ENCODE peak calls at places on chromosome 10, in ten cellular contexts. L, E, T, K, O, G, U, Z, N and Y are unnamed samples.

GRCh38 chr10:50421026-50421719 is 169.9 kb upstream of the ASAH2 start:
- DNase-seq in T (no peak), Z (no peak), E (peak), K (no peak), U (peak), N (peak), G (no peak), O (peak), L (peak), Y (no peak)

GRCh38 chr10:70193391-70193844 is 23.1 kb upstream of the SAR1A start:
- DNase-seq in Z (no peak), E (no peak), N (no peak), L (peak), O (peak), G (no peak), U (no peak), T (no peak), K (no peak), Y (no peak)

GRCh38 chr10:128083191-128083895 is 42.9 kb downstream of the MKI67 start:
- DNase-seq in N (peak), T (no peak), L (no peak), E (no peak), Z (no peak), G (no peak), U (no peak), O (no peak), K (no peak), Y (no peak)

GRCh38 chr10:117545141-117546019 is 2.8 kb downstream of the EMX2 start:
- DNase-seq in T (no peak), U (no peak), Z (no peak), G (no peak), E (no peak), L (peak), O (no peak), K (no peak), N (no peak), Y (no peak)

GRCh38 chr10:94038024-94038423 is 44.3 kb downstream of the PLCE1 start:
- DNase-seq in K (peak), E (peak), G (no peak), O (peak), N (no peak), T (no peak), L (no peak), Z (no peak), U (peak), Y (no peak)

GRCh38 chr10:113131611-113132330 is 181.7 kb downstream of the TCF7L2 start:
- DNase-seq in N (no peak), E (peak), T (no peak), U (peak), G (no peak), Z (no peak), K (peak), L (peak), O (peak), Y (no peak)

GRCh38 chr10:60733189-60733815 is 45.0 kb upstream of the CDK1 start:
- DNase-seq in Z (no peak), N (peak), U (no peak), T (peak), L (no peak), G (peak), K (no peak), O (peak), E (no peak), Y (peak)

GRCh38 chr10:26890956-26891355 is 30.2 kb upstream of the ABI1 start:
- DNase-seq in K (peak), L (peak), G (peak), U (peak), Z (no peak), T (no peak), N (peak), O (peak), E (peak), Y (no peak)

GRCh38 chr10:97066877-97067555 is 118.7 kb downstream of the SLIT1 start:
- DNase-seq in T (peak), K (no peak), E (no peak), N (no peak), O (no peak), U (no peak), L (no peak), Z (no peak), G (no peak), Y (no peak)

GRCh38 chr10:11846542-11846941 is 23.4 kb downstream of the PROSER2 start:
- DNase-seq in G (no peak), Z (no peak), T (no peak), L (peak), E (peak), N (no peak), U (no peak), K (no peak), O (no peak), Y (no peak)

GRCh38 chr10:75043256-75044121 is 68.0 kb upstream of the SAMD8 start:
- DNase-seq in U (no peak), N (no peak), K (no peak), L (no peak), O (no peak), G (no peak), T (peak), E (no peak), Z (no peak), Y (peak)